ENCODE peak calls at places on chromosomes 5 and 9, in six cellular contexts. U is WTC11, E is HFF-Myc, Y is cardiac muscle cell, L is tibial nerve, F is Calu3. A is an unnamed sample.

GRCh38 chr5:141338538-141339306 is at the start of gene PCDHGA2:
- DNase-seq in U (peak), E (no peak), Y (peak), L (peak), F (no peak), A (no peak)

GRCh38 chr5:10913846-10914245 is 152.8 kb upstream of the DAP start:
- DNase-seq in U (no peak), E (peak), Y (peak), L (no peak), F (peak), A (peak)

GRCh38 chr9:93092171-93092991 is 3.6 kb upstream of the CARD19 start:
- DNase-seq in U (peak), E (no peak), Y (no peak), L (no peak), F (no peak), A (no peak)

GRCh38 chr9:37921546-37922300 is 17.8 kb upstream of the SLC25A51 start:
- DNase-seq in U (no peak), E (no peak), Y (no peak), L (no peak), F (no peak), A (no peak)

GRCh38 chr5:154467655-154468354 is 10.2 kb downstream of the HAND1 start:
- DNase-seq in U (peak), E (no peak), Y (peak), L (peak), F (peak), A (no peak)

GRCh38 chr9:88535226-88535931 is 401 bp downstream of the NXNL2 start:
- DNase-seq in U (peak), E (no peak), Y (no peak), L (no peak), F (peak), A (no peak)

GRCh38 chr9:110128664-110129329 is 79.2 kb downstream of the C9orf152 start:
- DNase-seq in U (no peak), E (no peak), Y (no peak), L (no peak), F (no peak), A (no peak)

GRCh38 chr9:99040911-99041582 is 63.9 kb upstream of the TGFBR1 start:
- DNase-seq in U (no peak), E (peak), Y (peak), L (no peak), F (no peak), A (no peak)

GRCh38 chr5:115542651-115543364 is 1.8 kb downstream of the FEM1C start:
- DNase-seq in U (no peak), E (no peak), Y (no peak), L (no peak), F (no peak), A (no peak)

GRCh38 chr5:139378101-139378825 is 4.8 kb downstream of the SLC23A1 start:
- DNase-seq in U (peak), E (no peak), Y (no peak), L (no peak), F (no peak), A (no peak)

GRCh38 chr5:117547192-117547591 is 972.6 kb upstream of the SEMA6A start:
- DNase-seq in U (no peak), E (no peak), Y (no peak), L (no peak), F (no peak), A (no peak)

GRCh38 chr5:139664273-139664693 is 16.1 kb downstream of the CXXC5 start:
- DNase-seq in U (no peak), E (no peak), Y (no peak), L (no peak), F (no peak), A (no peak)

GRCh38 chr5:129622531-129622930 is 125.4 kb upstream of the MINAR2 start:
- DNase-seq in U (no peak), E (no peak), Y (no peak), L (no peak), F (no peak), A (no peak)

GRCh38 chr5:14900661-14901461 is 29.3 kb upstream of the ANKH start:
- DNase-seq in U (no peak), E (peak), Y (peak), L (peak), F (no peak), A (peak)

GRCh38 chr5:160802567-160802966 is 49.4 kb downstream of the ATP10B start:
- DNase-seq in U (no peak), E (no peak), Y (no peak), L (no peak), F (peak), A (no peak)

GRCh38 chr9:20606637-20607036 is 15.7 kb downstream of the MLLT3 start:
- DNase-seq in U (no peak), E (no peak), Y (peak), L (no peak), F (peak), A (no peak)

GRCh38 chr9:95425910-95426551 is 90.7 kb downstream of the PTCH1 start:
- DNase-seq in U (peak), E (no peak), Y (no peak), L (no peak), F (peak), A (no peak)

GRCh38 chr5:5092149-5092548 is 48.0 kb upstream of the ADAMTS16 start:
- DNase-seq in U (no peak), E (no peak), Y (no peak), L (no peak), F (no peak), A (no peak)

GRCh38 chr5:87845734-87846133 is 422.9 kb downstream of the TMEM161B start:
- DNase-seq in U (no peak), E (no peak), Y (no peak), L (no peak), F (no peak), A (no peak)

GRCh38 chr9:129140397-129141065 is 29.3 kb downstream of the PTPA start:
- DNase-seq in U (peak), E (no peak), Y (peak), L (no peak), F (peak), A (no peak)

GRCh38 chr5:119339965-119340364 is 15.9 kb upstream of the TNFAIP8 start:
- DNase-seq in U (no peak), E (no peak), Y (no peak), L (no peak), F (no peak), A (no peak)

GRCh38 chr9:88006511-88007290 is 32.4 kb upstream of the CDK20 start:
- DNase-seq in U (peak), E (no peak), Y (no peak), L (no peak), F (no peak), A (no peak)

GRCh38 chr9:108874058-108874788 is 12.2 kb downstream of the ACTL7A start:
- DNase-seq in U (no peak), E (no peak), Y (no peak), L (no peak), F (no peak), A (no peak)

GRCh38 chr9:89461302-89461701 is 36.6 kb downstream of the SEMA4D start:
- DNase-seq in U (no peak), E (no peak), Y (peak), L (no peak), F (no peak), A (no peak)

GRCh38 chr5:83118471-83118870 is 41.1 kb downstream of the XRCC4 start:
- DNase-seq in U (no peak), E (no peak), Y (no peak), L (no peak), F (no peak), A (no peak)

GRCh38 chr5:59592101-59592500 is 301.4 kb downstream of the PDE4D start:
- DNase-seq in U (no peak), E (no peak), Y (peak), L (no peak), F (no peak), A (no peak)

GRCh38 chr5:171984748-171985419 is 21.6 kb downstream of the FBXW11 start:
- DNase-seq in U (no peak), E (peak), Y (peak), L (no peak), F (no peak), A (peak)

GRCh38 chr9:76464706-76465105 is 5.7 kb downstream of the GCNT1 start:
- DNase-seq in U (no peak), E (no peak), Y (peak), L (no peak), F (no peak), A (no peak)

GRCh38 chr9:76463211-76463610 is 4.2 kb downstream of the GCNT1 start:
- DNase-seq in U (no peak), E (no peak), Y (no peak), L (no peak), F (no peak), A (no peak)

GRCh38 chr9:76456202-76456926 is 2.6 kb upstream of the GCNT1 start:
- DNase-seq in U (peak), E (no peak), Y (peak), L (no peak), F (peak), A (no peak)

GRCh38 chr9:76458903-76459690 is at the start of gene GCNT1:
- DNase-seq in U (peak), E (peak), Y (peak), L (peak), F (peak), A (no peak)

DNA sequence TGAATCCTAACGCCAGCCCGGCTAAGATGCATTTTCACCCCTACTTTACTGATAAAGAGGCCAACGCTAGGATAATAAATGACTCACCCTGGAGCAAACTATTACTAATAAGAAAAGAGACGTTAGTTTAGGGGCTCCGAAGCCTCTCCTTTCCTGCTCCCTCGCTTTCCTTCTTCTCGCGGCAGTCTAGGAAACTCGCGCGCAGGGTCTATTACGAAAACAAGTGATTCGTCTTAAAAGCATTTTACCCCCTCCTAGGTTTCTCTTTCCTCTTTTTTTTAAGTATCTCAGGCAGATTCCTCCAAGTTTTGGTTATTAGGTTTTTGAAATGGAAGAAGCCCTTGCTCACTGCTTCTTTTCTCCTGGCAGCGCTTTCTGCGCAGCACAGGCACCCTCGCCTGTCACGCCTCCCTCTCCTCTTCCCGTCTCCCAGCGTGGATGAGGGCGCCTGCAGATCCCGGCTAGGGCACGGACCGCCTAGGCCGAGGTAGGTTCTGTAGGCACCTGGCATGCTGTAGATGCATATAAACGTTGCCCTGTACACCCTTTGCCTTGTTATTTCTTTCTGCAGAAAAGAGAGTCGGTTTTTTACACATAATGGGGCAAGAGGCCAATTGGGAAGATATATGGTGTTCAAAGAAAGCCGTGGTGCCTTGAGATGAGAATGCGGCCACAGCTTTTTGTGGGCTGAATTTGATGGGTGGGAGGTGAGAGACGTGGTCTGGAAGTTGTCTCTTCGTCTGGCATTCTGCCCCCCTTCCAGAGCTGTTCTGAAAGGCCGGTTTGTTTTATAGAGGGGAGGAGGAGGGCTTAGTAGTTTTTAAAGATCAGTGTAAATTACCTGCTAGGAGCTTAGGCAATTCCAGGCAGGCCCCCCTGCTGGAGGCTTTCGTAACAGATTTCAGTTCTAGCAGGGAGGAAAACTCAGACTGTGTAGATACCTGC is 981 bp downstream of the GCNT1 start:
- DNase-seq in U (peak), E (no peak), Y (peak), L (no peak), F (peak), A (no peak)
- TF ChIP-seq CTCF in U (no peak), E (peak), Y (peak), L (no peak), F (no peak), A (peak)

DNA sequence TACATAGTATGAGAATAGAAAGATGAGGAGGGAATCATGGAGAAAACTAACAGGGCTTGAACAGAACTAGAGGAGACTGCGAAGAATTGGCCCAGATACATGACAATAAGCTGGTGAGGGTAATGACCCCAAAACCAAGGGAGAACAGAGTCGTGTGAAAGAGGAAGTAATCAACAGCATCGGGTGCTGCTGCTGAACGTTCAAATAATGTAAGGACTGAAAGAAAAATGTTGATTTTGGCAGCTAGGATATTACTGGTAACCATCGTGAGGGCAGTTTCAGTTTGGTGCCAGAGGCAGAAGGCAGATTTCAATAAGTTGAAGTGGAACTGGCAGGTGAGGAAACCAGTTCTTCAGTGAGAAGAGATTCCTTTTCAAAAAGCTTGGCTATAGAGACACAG is 66.8 kb upstream of the SMC2 start:
- DNase-seq in U (no peak), E (no peak), Y (no peak), L (no peak), F (no peak), A (no peak)
- TF ChIP-seq CTCF in U (no peak), E (no peak), Y (no peak), L (no peak), F (no peak), A (no peak)

DNA sequence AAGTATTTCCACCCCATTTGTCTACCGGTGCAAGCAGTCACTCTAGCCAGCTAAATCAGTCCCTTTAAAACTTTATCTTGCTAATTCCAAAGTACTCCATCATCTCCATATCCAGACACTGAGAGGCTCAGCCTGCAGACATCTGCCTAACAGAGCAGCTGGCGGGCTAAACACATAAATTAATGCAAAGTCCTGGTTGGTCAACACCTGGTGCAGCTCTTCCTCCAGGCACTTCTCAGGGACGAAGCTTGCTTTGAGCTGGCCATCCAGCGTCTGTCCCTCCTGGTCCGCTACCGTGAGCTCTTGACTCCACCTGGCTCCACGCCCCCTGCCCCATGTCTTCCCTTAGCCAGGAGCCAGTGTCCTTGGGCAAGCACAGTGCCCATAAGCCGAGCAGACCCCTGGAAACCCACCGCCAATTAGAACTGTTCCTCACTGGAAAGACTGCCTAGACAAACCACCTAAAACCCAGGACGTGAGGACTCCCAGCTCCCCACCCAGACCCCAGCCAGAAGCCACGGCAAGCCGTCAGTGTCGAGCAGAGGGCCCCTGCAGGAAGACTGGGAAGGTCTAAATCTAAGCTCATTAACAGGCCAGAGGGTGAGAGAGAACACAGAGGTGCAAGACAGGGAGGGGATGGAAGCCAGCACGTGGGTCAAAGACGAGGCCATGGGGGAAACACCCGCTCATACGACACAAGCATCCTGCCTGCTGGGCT is 120.1 kb downstream of the COL23A1 start:
- DNase-seq in U (no peak), E (no peak), Y (no peak), L (no peak), F (no peak), A (no peak)
- TF ChIP-seq CTCF in U (no peak), E (no peak), Y (no peak), L (no peak), F (no peak), A (no peak)

DNA sequence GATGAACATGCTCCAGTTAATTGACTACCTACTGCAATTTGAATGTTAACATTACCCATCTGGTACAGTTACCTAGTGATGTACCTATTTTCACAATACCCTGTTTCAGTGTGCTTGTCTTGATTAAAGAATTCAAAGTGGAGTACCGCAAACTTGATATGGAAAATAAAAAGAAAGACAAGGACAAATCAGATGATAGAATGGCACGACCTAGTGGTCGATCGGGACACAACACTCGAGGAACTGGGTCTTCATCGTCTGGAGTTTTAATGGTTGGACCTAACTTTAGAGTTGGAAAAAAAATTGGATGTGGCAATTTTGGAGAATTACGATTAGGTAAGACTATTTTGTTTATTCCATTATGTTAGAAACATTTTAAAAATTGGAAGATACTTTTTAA is 33.5 kb downstream of the CSNK1G3 start:
- DNase-seq in U (peak), E (no peak), Y (peak), L (no peak), F (peak), A (no peak)
- TF ChIP-seq CTCF in U (peak), E (peak), Y (peak), L (no peak), F (peak), A (peak)

GRCh38 chr5:149600932-149601331 is 19.6 kb downstream of the ARHGEF37 start:
- DNase-seq in U (no peak), E (no peak), Y (no peak), L (no peak), F (no peak), A (no peak)

GRCh38 chr5:149599375-149599774 is 18.1 kb downstream of the ARHGEF37 start:
- DNase-seq in U (no peak), E (no peak), Y (no peak), L (no peak), F (no peak), A (no peak)

GRCh38 chr5:149597618-149598017 is 16.3 kb downstream of the ARHGEF37 start:
- DNase-seq in U (no peak), E (no peak), Y (no peak), L (no peak), F (no peak), A (no peak)

GRCh38 chr5:149596712-149597111 is 15.4 kb downstream of the ARHGEF37 start:
- DNase-seq in U (no peak), E (no peak), Y (no peak), L (no peak), F (no peak), A (no peak)

GRCh38 chr5:149598966-149599365 is 17.7 kb downstream of the ARHGEF37 start:
- DNase-seq in U (no peak), E (no peak), Y (no peak), L (no peak), F (no peak), A (no peak)
- TF ChIP-seq CTCF in U (no peak), E (no peak), Y (no peak), L (no peak), F (no peak), A (no peak)

A was measured in AG09319.